ENCODE peak calls at places on chromosomes 4 and X, in eight cellular contexts. One of them, this sample, is unnamed. For H3K27me3 and H3K4me1, the result is how much of the 10 kb centered on the place peaks cover.

GRCh38 chrX:129230850-129231512 is 292.3 kb downstream of the SMARCA1 start:
- DNase-seq in pancreas: no peak
- DNase-seq in body of pancreas: no peak
- DNase-seq in esophagus squamous epithelium: no peak
- DNase-seq in CD4-positive, CD25-positive, alpha-beta regulatory T cell: no peak
- DNase-seq in neural progenitor cell: no peak
- DNase-seq in upper lobe of right lung: no peak
- DNase-seq in heart right ventricle: no peak
- DNase-seq in this sample: no peak

GRCh38 chr4:31539279-31540074 is 819.3 kb downstream of the PCDH7 start:
- DNase-seq in pancreas: no peak
- DNase-seq in body of pancreas: no peak
- DNase-seq in esophagus squamous epithelium: no peak
- DNase-seq in CD4-positive, CD25-positive, alpha-beta regulatory T cell: no peak
- DNase-seq in neural progenitor cell: no peak
- DNase-seq in upper lobe of right lung: no peak
- DNase-seq in heart right ventricle: no peak
- DNase-seq in this sample: no peak

GRCh38 chrX:9163153-9163790 is 129.3 kb upstream of the FAM9B start:
- DNase-seq in pancreas: no peak
- DNase-seq in body of pancreas: no peak
- DNase-seq in esophagus squamous epithelium: no peak
- DNase-seq in CD4-positive, CD25-positive, alpha-beta regulatory T cell: no peak
- DNase-seq in neural progenitor cell: peak
- DNase-seq in upper lobe of right lung: no peak
- DNase-seq in heart right ventricle: no peak
- DNase-seq in this sample: no peak

GRCh38 chr4:74158561-74159396 is 861 bp downstream of the MTHFD2L start:
- DNase-seq in pancreas: no peak
- DNase-seq in body of pancreas: no peak
- DNase-seq in esophagus squamous epithelium: no peak
- DNase-seq in CD4-positive, CD25-positive, alpha-beta regulatory T cell: no peak
- DNase-seq in neural progenitor cell: no peak
- DNase-seq in upper lobe of right lung: no peak
- DNase-seq in heart right ventricle: no peak
- DNase-seq in this sample: no peak

GRCh38 chrX:39813631-39814246 is 284.0 kb downstream of the BCOR start:
- DNase-seq in pancreas: peak
- DNase-seq in body of pancreas: peak
- DNase-seq in esophagus squamous epithelium: no peak
- DNase-seq in CD4-positive, CD25-positive, alpha-beta regulatory T cell: no peak
- DNase-seq in neural progenitor cell: no peak
- DNase-seq in upper lobe of right lung: no peak
- DNase-seq in heart right ventricle: peak
- DNase-seq in this sample: peak

GRCh38 chr4:36310793-36311192 is 29.4 kb downstream of the DTHD1 start:
- DNase-seq in pancreas: no peak
- DNase-seq in body of pancreas: no peak
- DNase-seq in esophagus squamous epithelium: no peak
- DNase-seq in CD4-positive, CD25-positive, alpha-beta regulatory T cell: no peak
- DNase-seq in neural progenitor cell: no peak
- DNase-seq in upper lobe of right lung: no peak
- DNase-seq in heart right ventricle: no peak
- DNase-seq in this sample: no peak

GRCh38 chr4:38856524-38857337 is at the start of gene TLR6:
- DNase-seq in pancreas: no peak
- DNase-seq in body of pancreas: peak
- DNase-seq in esophagus squamous epithelium: no peak
- DNase-seq in CD4-positive, CD25-positive, alpha-beta regulatory T cell: peak
- DNase-seq in neural progenitor cell: peak
- DNase-seq in upper lobe of right lung: no peak
- DNase-seq in heart right ventricle: no peak
- DNase-seq in this sample: peak

GRCh38 chr4:124427095-124427767 is 285.3 kb downstream of the ANKRD50 start:
- DNase-seq in pancreas: no peak
- DNase-seq in body of pancreas: no peak
- DNase-seq in esophagus squamous epithelium: no peak
- DNase-seq in CD4-positive, CD25-positive, alpha-beta regulatory T cell: no peak
- DNase-seq in neural progenitor cell: no peak
- DNase-seq in upper lobe of right lung: no peak
- DNase-seq in heart right ventricle: no peak
- DNase-seq in this sample: peak

GRCh38 chr4:26157541-26157940 is 163.3 kb upstream of the RBPJ start:
- DNase-seq in pancreas: no peak
- DNase-seq in body of pancreas: no peak
- DNase-seq in esophagus squamous epithelium: no peak
- DNase-seq in CD4-positive, CD25-positive, alpha-beta regulatory T cell: no peak
- DNase-seq in neural progenitor cell: no peak
- DNase-seq in upper lobe of right lung: no peak
- DNase-seq in heart right ventricle: no peak
- DNase-seq in this sample: no peak

GRCh38 chr4:51963871-51964513 is 56.2 kb downstream of the LRRC66 start:
- DNase-seq in pancreas: no peak
- DNase-seq in body of pancreas: no peak
- DNase-seq in esophagus squamous epithelium: no peak
- DNase-seq in CD4-positive, CD25-positive, alpha-beta regulatory T cell: no peak
- DNase-seq in neural progenitor cell: no peak
- DNase-seq in upper lobe of right lung: no peak
- DNase-seq in heart right ventricle: no peak
- DNase-seq in this sample: no peak

GRCh38 chr4:7860600-7861158 is 79.0 kb downstream of the AFAP1 start:
- DNase-seq in pancreas: no peak
- DNase-seq in body of pancreas: no peak
- DNase-seq in esophagus squamous epithelium: no peak
- DNase-seq in CD4-positive, CD25-positive, alpha-beta regulatory T cell: no peak
- DNase-seq in neural progenitor cell: no peak
- DNase-seq in upper lobe of right lung: no peak
- DNase-seq in heart right ventricle: no peak
- DNase-seq in this sample: no peak

GRCh38 chr4:797066-797465 is 28.9 kb downstream of the CPLX1 start:
- DNase-seq in pancreas: no peak
- DNase-seq in body of pancreas: no peak
- DNase-seq in esophagus squamous epithelium: no peak
- DNase-seq in CD4-positive, CD25-positive, alpha-beta regulatory T cell: no peak
- DNase-seq in neural progenitor cell: no peak
- DNase-seq in upper lobe of right lung: no peak
- DNase-seq in heart right ventricle: no peak
- DNase-seq in this sample: no peak

GRCh38 chr4:793941-794621 is 31.8 kb downstream of the CPLX1 start:
- DNase-seq in pancreas: no peak
- DNase-seq in body of pancreas: no peak
- DNase-seq in esophagus squamous epithelium: no peak
- DNase-seq in CD4-positive, CD25-positive, alpha-beta regulatory T cell: no peak
- DNase-seq in neural progenitor cell: no peak
- DNase-seq in upper lobe of right lung: no peak
- DNase-seq in heart right ventricle: no peak
- DNase-seq in this sample: no peak

GRCh38 chr4:794911-795725 is 30.8 kb downstream of the CPLX1 start:
- DNase-seq in pancreas: peak
- DNase-seq in body of pancreas: no peak
- DNase-seq in esophagus squamous epithelium: no peak
- DNase-seq in CD4-positive, CD25-positive, alpha-beta regulatory T cell: no peak
- DNase-seq in neural progenitor cell: peak
- DNase-seq in upper lobe of right lung: no peak
- DNase-seq in heart right ventricle: no peak
- DNase-seq in this sample: no peak

GRCh38 chr4:796206-796605 is 29.7 kb downstream of the CPLX1 start:
- DNase-seq in pancreas: no peak
- DNase-seq in body of pancreas: no peak
- DNase-seq in esophagus squamous epithelium: no peak
- DNase-seq in CD4-positive, CD25-positive, alpha-beta regulatory T cell: no peak
- DNase-seq in neural progenitor cell: no peak
- DNase-seq in upper lobe of right lung: no peak
- DNase-seq in heart right ventricle: no peak
- DNase-seq in this sample: no peak

DNA sequence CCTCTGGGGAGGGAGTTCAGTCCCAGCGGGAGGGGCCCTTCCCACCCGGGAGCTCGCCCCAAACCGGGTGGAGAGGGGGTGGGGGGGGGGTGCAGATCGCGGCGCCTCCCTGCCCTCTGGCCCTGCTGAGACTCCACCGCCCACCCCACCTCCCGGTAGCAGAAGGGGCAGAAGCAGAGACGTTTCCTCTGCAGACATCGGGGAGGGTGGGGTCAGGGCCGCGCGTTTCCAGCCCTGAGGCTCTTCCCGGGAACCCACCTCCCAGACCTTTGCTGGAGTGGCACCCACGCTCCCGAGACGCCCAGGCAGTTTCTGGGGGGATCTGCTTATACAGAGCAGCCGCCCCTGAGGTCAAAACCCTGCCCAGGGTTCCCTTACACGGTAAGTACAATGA is 30.2 kb downstream of the CPLX1 start:
- DNase-seq in pancreas: no peak
- DNase-seq in body of pancreas: no peak
- DNase-seq in esophagus squamous epithelium: no peak
- DNase-seq in CD4-positive, CD25-positive, alpha-beta regulatory T cell: no peak
- DNase-seq in neural progenitor cell: no peak
- DNase-seq in upper lobe of right lung: no peak
- DNase-seq in heart right ventricle: no peak
- DNase-seq in this sample: no peak
- H3K27me3 ChIP-seq in pancreas: under half
- H3K27me3 ChIP-seq in body of pancreas: under half
- H3K27me3 ChIP-seq in esophagus squamous epithelium: under half
- H3K27me3 ChIP-seq in CD4-positive, CD25-positive, alpha-beta regulatory T cell: under half
- H3K27me3 ChIP-seq in neural progenitor cell: half or more
- H3K27me3 ChIP-seq in upper lobe of right lung: half or more
- H3K27me3 ChIP-seq in heart right ventricle: under half
- H3K27me3 ChIP-seq in this sample: half or more

DNA sequence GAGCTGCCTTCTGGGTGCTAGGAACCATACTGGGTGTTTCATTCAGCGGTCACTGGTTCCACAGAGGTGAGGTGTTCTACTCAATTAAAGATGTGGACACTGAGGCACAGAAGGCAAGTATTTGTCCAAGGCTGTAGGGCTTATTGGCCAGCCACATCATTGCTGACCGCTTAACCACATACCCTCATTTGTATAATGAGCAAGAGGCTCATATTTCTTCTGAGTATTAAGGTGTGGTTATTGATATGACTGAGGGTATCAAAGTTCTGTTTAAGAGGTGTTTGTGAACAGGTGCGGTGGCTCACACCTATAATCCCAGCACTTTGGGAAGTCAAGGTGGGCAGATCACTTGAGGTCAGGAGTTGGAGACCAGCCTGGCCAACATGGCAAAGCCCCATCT is 14.3 kb downstream of the RNF4 start:
- DNase-seq in pancreas: no peak
- DNase-seq in body of pancreas: no peak
- DNase-seq in esophagus squamous epithelium: no peak
- DNase-seq in CD4-positive, CD25-positive, alpha-beta regulatory T cell: no peak
- DNase-seq in neural progenitor cell: no peak
- DNase-seq in upper lobe of right lung: no peak
- DNase-seq in heart right ventricle: no peak
- DNase-seq in this sample: no peak
- H3K4me1 ChIP-seq in pancreas: half or more
- H3K4me1 ChIP-seq in body of pancreas: half or more
- H3K4me1 ChIP-seq in esophagus squamous epithelium: under half
- H3K4me1 ChIP-seq in CD4-positive, CD25-positive, alpha-beta regulatory T cell: half or more
- H3K4me1 ChIP-seq in neural progenitor cell: under half
- H3K4me1 ChIP-seq in upper lobe of right lung: half or more
- H3K4me1 ChIP-seq in heart right ventricle: half or more
- H3K4me1 ChIP-seq in this sample: half or more

GRCh38 chrX:140503230-140503585 is 1.7 kb downstream of the SOX3 start:
- DNase-seq in pancreas: no peak
- DNase-seq in body of pancreas: no peak
- DNase-seq in esophagus squamous epithelium: no peak
- DNase-seq in CD4-positive, CD25-positive, alpha-beta regulatory T cell: no peak
- DNase-seq in neural progenitor cell: peak
- DNase-seq in upper lobe of right lung: no peak
- DNase-seq in heart right ventricle: no peak
- DNase-seq in this sample: no peak

GRCh38 chrX:140503714-140504351 is 1.0 kb downstream of the SOX3 start:
- DNase-seq in pancreas: peak
- DNase-seq in body of pancreas: peak
- DNase-seq in esophagus squamous epithelium: no peak
- DNase-seq in CD4-positive, CD25-positive, alpha-beta regulatory T cell: no peak
- DNase-seq in neural progenitor cell: peak
- DNase-seq in upper lobe of right lung: no peak
- DNase-seq in heart right ventricle: peak
- DNase-seq in this sample: no peak

GRCh38 chrX:140502491-140503229 is 2.2 kb downstream of the SOX3 start:
- DNase-seq in pancreas: no peak
- DNase-seq in body of pancreas: no peak
- DNase-seq in esophagus squamous epithelium: no peak
- DNase-seq in CD4-positive, CD25-positive, alpha-beta regulatory T cell: no peak
- DNase-seq in neural progenitor cell: peak
- DNase-seq in upper lobe of right lung: no peak
- DNase-seq in heart right ventricle: no peak
- DNase-seq in this sample: no peak

GRCh38 chrX:140505421-140506337 is 810 bp upstream of the SOX3 start:
- DNase-seq in pancreas: no peak
- DNase-seq in body of pancreas: no peak
- DNase-seq in esophagus squamous epithelium: no peak
- DNase-seq in CD4-positive, CD25-positive, alpha-beta regulatory T cell: no peak
- DNase-seq in neural progenitor cell: peak
- DNase-seq in upper lobe of right lung: no peak
- DNase-seq in heart right ventricle: no peak
- DNase-seq in this sample: no peak

DNA sequence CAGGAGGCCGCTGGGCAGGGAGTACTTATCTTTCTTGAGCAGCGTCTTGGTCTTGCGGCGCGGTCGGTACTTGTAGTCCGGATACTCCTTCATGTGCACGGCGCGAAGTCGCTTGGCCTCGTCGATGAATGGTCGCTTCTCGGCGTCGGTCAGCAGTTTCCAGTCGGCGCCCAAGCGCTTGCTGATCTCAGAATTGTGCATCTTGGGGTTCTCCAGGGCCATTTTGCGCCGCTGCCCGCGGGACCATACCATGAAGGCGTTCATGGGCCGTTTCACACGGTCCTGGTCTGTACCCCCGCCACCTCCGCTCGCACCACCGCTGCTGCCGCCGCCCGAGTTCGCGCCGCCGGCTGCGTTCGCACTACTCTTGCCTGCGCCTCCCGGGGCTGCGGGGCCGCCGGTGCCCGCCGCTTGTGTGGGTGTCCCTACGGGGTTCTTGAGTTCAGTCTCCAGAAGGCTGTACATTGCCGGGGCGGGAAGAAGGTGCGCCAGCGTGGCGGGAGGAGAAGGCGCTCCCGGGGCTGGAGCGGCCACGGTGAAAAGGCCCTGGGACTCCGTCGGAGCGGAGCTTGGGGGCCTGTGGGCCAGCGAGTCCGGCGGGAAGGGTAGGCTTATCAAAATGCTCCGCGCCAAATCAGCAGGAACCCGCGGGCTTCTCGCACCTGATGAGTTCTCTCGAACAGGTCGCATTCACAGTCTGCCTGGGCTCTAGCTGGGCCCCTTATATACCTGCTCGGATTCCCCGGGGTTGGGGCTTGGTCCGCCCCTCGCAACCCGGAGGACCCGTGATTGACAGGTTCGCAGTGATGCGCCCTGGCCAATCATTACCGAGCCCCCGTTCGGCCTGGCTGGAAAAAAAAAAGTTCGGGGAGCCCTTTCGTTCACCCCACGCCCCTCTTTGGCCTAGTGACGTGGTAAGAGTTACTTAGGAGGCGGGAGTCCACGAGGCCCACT is at the start of gene SOX3:
- DNase-seq in pancreas: no peak
- DNase-seq in body of pancreas: no peak
- DNase-seq in esophagus squamous epithelium: no peak
- DNase-seq in CD4-positive, CD25-positive, alpha-beta regulatory T cell: no peak
- DNase-seq in neural progenitor cell: peak
- DNase-seq in upper lobe of right lung: no peak
- DNase-seq in heart right ventricle: no peak
- DNase-seq in this sample: no peak
- H3K27me3 ChIP-seq in pancreas: under half
- H3K27me3 ChIP-seq in body of pancreas: under half
- H3K27me3 ChIP-seq in esophagus squamous epithelium: under half
- H3K27me3 ChIP-seq in CD4-positive, CD25-positive, alpha-beta regulatory T cell: under half
- H3K27me3 ChIP-seq in neural progenitor cell: under half
- H3K27me3 ChIP-seq in upper lobe of right lung: under half
- H3K27me3 ChIP-seq in heart right ventricle: under half
- H3K27me3 ChIP-seq in this sample: under half

GRCh38 chrX:28581522-28581921 is 5.7 kb upstream of the IL1RAPL1 start:
- DNase-seq in pancreas: no peak
- DNase-seq in body of pancreas: no peak
- DNase-seq in esophagus squamous epithelium: no peak
- DNase-seq in CD4-positive, CD25-positive, alpha-beta regulatory T cell: no peak
- DNase-seq in neural progenitor cell: no peak
- DNase-seq in upper lobe of right lung: no peak
- DNase-seq in heart right ventricle: no peak
- DNase-seq in this sample: no peak
- H3K4me1 ChIP-seq in pancreas: under half
- H3K4me1 ChIP-seq in body of pancreas: under half
- H3K4me1 ChIP-seq in esophagus squamous epithelium: under half
- H3K4me1 ChIP-seq in CD4-positive, CD25-positive, alpha-beta regulatory T cell: under half
- H3K4me1 ChIP-seq in neural progenitor cell: under half
- H3K4me1 ChIP-seq in upper lobe of right lung: under half
- H3K4me1 ChIP-seq in heart right ventricle: under half
- H3K4me1 ChIP-seq in this sample: under half

This sample was measured in heart left ventricle.